ENCODE peak calls at places on chromosomes 6 and 20, in six cellular contexts. One of them, this sample, is unnamed.

GRCh38 chr6:27825025-27825823 is 87.0 kb downstream of the OR2B2 start:
- DNase-seq in hepatocyte: no peak
- DNase-seq in type B pancreatic cell: no peak
- DNase-seq in non-pigmented ciliary epithelial cell: no peak
- DNase-seq in left colon: no peak
- DNase-seq in ELF-1: no peak
- DNase-seq in this sample: no peak

GRCh38 chr20:6886065-6886729 is 118.7 kb downstream of the BMP2 start:
- DNase-seq in hepatocyte: no peak
- DNase-seq in type B pancreatic cell: no peak
- DNase-seq in non-pigmented ciliary epithelial cell: no peak
- DNase-seq in left colon: no peak
- DNase-seq in ELF-1: peak
- DNase-seq in this sample: peak

GRCh38 chr6:52087498-52087999 is at the start of gene PKHD1:
- DNase-seq in hepatocyte: peak
- DNase-seq in type B pancreatic cell: no peak
- DNase-seq in non-pigmented ciliary epithelial cell: no peak
- DNase-seq in left colon: no peak
- DNase-seq in ELF-1: peak
- DNase-seq in this sample: no peak

GRCh38 chr20:327041-327945 is 1.9 kb downstream of the SOX12 start:
- DNase-seq in hepatocyte: peak
- DNase-seq in type B pancreatic cell: peak
- DNase-seq in non-pigmented ciliary epithelial cell: no peak
- DNase-seq in left colon: peak
- DNase-seq in ELF-1: peak
- DNase-seq in this sample: peak

GRCh38 chr20:38023181-38024085 is 9.8 kb downstream of the TTI1 start:
- DNase-seq in hepatocyte: peak
- DNase-seq in type B pancreatic cell: no peak
- DNase-seq in non-pigmented ciliary epithelial cell: peak
- DNase-seq in left colon: no peak
- DNase-seq in ELF-1: no peak
- DNase-seq in this sample: no peak

GRCh38 chr20:20237093-20237959 is 130.6 kb upstream of the INSM1 start:
- DNase-seq in hepatocyte: peak
- DNase-seq in type B pancreatic cell: no peak
- DNase-seq in non-pigmented ciliary epithelial cell: no peak
- DNase-seq in left colon: no peak
- DNase-seq in ELF-1: peak
- DNase-seq in this sample: peak

GRCh38 chr20:31908424-31908823 is 38.0 kb downstream of the TTLL9 start:
- DNase-seq in hepatocyte: no peak
- DNase-seq in type B pancreatic cell: no peak
- DNase-seq in non-pigmented ciliary epithelial cell: no peak
- DNase-seq in left colon: no peak
- DNase-seq in ELF-1: no peak
- DNase-seq in this sample: no peak

GRCh38 chr20:12173333-12173732 is 255.6 kb downstream of the BTBD3 start:
- DNase-seq in hepatocyte: no peak
- DNase-seq in type B pancreatic cell: no peak
- DNase-seq in non-pigmented ciliary epithelial cell: no peak
- DNase-seq in left colon: no peak
- DNase-seq in ELF-1: no peak
- DNase-seq in this sample: no peak

GRCh38 chr20:46590453-46590852 is 40.0 kb upstream of the OCSTAMP start:
- DNase-seq in hepatocyte: no peak
- DNase-seq in type B pancreatic cell: no peak
- DNase-seq in non-pigmented ciliary epithelial cell: no peak
- DNase-seq in left colon: no peak
- DNase-seq in ELF-1: no peak
- DNase-seq in this sample: no peak

GRCh38 chr6:110239516-110240265 is 59.5 kb downstream of the CDC40 start:
- DNase-seq in hepatocyte: no peak
- DNase-seq in type B pancreatic cell: no peak
- DNase-seq in non-pigmented ciliary epithelial cell: no peak
- DNase-seq in left colon: no peak
- DNase-seq in ELF-1: no peak
- DNase-seq in this sample: no peak

GRCh38 chr6:73955800-73956199 is 259.8 kb downstream of the CD109 start:
- DNase-seq in hepatocyte: no peak
- DNase-seq in type B pancreatic cell: no peak
- DNase-seq in non-pigmented ciliary epithelial cell: no peak
- DNase-seq in left colon: no peak
- DNase-seq in ELF-1: peak
- DNase-seq in this sample: no peak

GRCh38 chr20:50731930-50732690 is 730 bp downstream of the PARD6B start:
- DNase-seq in hepatocyte: no peak
- DNase-seq in type B pancreatic cell: peak
- DNase-seq in non-pigmented ciliary epithelial cell: no peak
- DNase-seq in left colon: no peak
- DNase-seq in ELF-1: peak
- DNase-seq in this sample: no peak

GRCh38 chr6:16503919-16504554 is 257.2 kb downstream of the ATXN1 start:
- DNase-seq in hepatocyte: no peak
- DNase-seq in type B pancreatic cell: no peak
- DNase-seq in non-pigmented ciliary epithelial cell: no peak
- DNase-seq in left colon: no peak
- DNase-seq in ELF-1: no peak
- DNase-seq in this sample: no peak

GRCh38 chr20:21265457-21266190 is 37.5 kb upstream of the XRN2 start:
- DNase-seq in hepatocyte: no peak
- DNase-seq in type B pancreatic cell: no peak
- DNase-seq in non-pigmented ciliary epithelial cell: no peak
- DNase-seq in left colon: no peak
- DNase-seq in ELF-1: peak
- DNase-seq in this sample: no peak

GRCh38 chr20:5859611-5860010 is 90.7 kb downstream of the TRMT6 start:
- DNase-seq in hepatocyte: no peak
- DNase-seq in type B pancreatic cell: no peak
- DNase-seq in non-pigmented ciliary epithelial cell: no peak
- DNase-seq in left colon: no peak
- DNase-seq in ELF-1: no peak
- DNase-seq in this sample: no peak

GRCh38 chr6:14382381-14383236 is 265.0 kb downstream of the CD83 start:
- DNase-seq in hepatocyte: no peak
- DNase-seq in type B pancreatic cell: no peak
- DNase-seq in non-pigmented ciliary epithelial cell: no peak
- DNase-seq in left colon: no peak
- DNase-seq in ELF-1: no peak
- DNase-seq in this sample: no peak